ENCODE peak calls at places on chromosomes 5 and 9, in seven cellular contexts. Y, J, H, E, T, O and K are unnamed samples.

GRCh38 chr9:137311171-137311970 is 9.3 kb upstream of the NRARP start:
- DNase-seq in J (no peak), T (no peak), O (peak), Y (no peak), E (peak), H (no peak), K (peak)

GRCh38 chr5:10034008-10034407 is 215.7 kb downstream of the ATPSCKMT start:
- DNase-seq in O (no peak), T (no peak), J (no peak), Y (no peak), H (no peak), E (no peak), K (no peak)

GRCh38 chr9:115084709-115085108 is 33.2 kb downstream of the TNC start:
- DNase-seq in T (no peak), E (no peak), J (no peak), O (peak), H (no peak), Y (no peak), K (no peak)

GRCh38 chr9:101737705-101738565 is 512 bp downstream of the GRIN3A start:
- DNase-seq in J (no peak), H (peak), Y (no peak), O (peak), T (no peak), E (peak), K (no peak)

GRCh38 chr9:134053401-134053871 is 14.4 kb downstream of the BRD3 start:
- DNase-seq in J (no peak), E (no peak), O (no peak), Y (no peak), T (no peak), H (no peak), K (no peak)

GRCh38 chr5:172312286-172312685 is 28.7 kb upstream of the UBTD2 start:
- DNase-seq in O (no peak), E (no peak), Y (no peak), H (no peak), T (no peak), J (no peak), K (no peak)

GRCh38 chr5:172685036-172685435 is 44.0 kb downstream of the NEURL1B start:
- DNase-seq in T (no peak), J (no peak), O (no peak), H (no peak), E (no peak), Y (no peak), K (no peak)

GRCh38 chr9:136950656-136951030 is 1.4 kb upstream of the LCN12 start:
- DNase-seq in Y (no peak), E (no peak), T (no peak), H (no peak), J (no peak), O (no peak), K (no peak)

GRCh38 chr5:161358446-161358845 is 188.1 kb downstream of the GABRB2 start:
- DNase-seq in T (no peak), Y (no peak), E (no peak), O (no peak), J (no peak), H (no peak), K (no peak)

GRCh38 chr5:64861281-64861680 is 92.6 kb downstream of the CWC27 start:
- DNase-seq in J (no peak), O (no peak), E (no peak), T (peak), Y (no peak), H (no peak), K (no peak)

GRCh38 chr5:14491505-14491904 is 90.1 kb upstream of the OTULINL start:
- DNase-seq in Y (no peak), H (no peak), J (no peak), T (peak), E (no peak), O (no peak), K (no peak)

GRCh38 chr9:98101868-98102273 is 17.2 kb downstream of the TRIM14 start:
- DNase-seq in E (peak), Y (no peak), T (no peak), J (no peak), O (no peak), H (no peak), K (no peak)

GRCh38 chr5:138149530-138149929 is 10.3 kb upstream of the NME5 start:
- DNase-seq in H (no peak), E (no peak), T (peak), J (no peak), Y (no peak), O (peak), K (no peak)

GRCh38 chr9:133691659-133692363 is 46.3 kb downstream of the SARDH start:
- DNase-seq in J (no peak), E (no peak), O (no peak), H (no peak), T (no peak), Y (no peak), K (no peak)

GRCh38 chr9:137190315-137190853 is 1.9 kb downstream of the SSNA1 start:
- DNase-seq in Y (no peak), O (no peak), T (peak), J (no peak), H (no peak), E (no peak), K (peak)

GRCh38 chr9:95509851-95510529 is 6.8 kb downstream of the PTCH1 start:
- DNase-seq in T (peak), E (peak), H (peak), Y (no peak), O (no peak), J (no peak), K (peak)

GRCh38 chr5:173925449-173926071 is 37.4 kb downstream of the CPEB4 start:
- DNase-seq in H (peak), E (peak), O (peak), T (peak), Y (no peak), J (peak), K (peak)